ENCODE peak calls at places on chromosomes 12 and 14, in four cellular contexts. P is hippocampal formation; O is activated CD4-positive, alpha-beta T cell treated with anti-CD3 and anti-CD28 coated beads, Interleukin-2, amount 50 U/mL, for 24 hours; B is HEK293T. E is an unnamed sample.

GRCh38 chr12:78494911-78495310 is 369.7 kb upstream of the SYT1 start:
- DNase-seq in P (no peak), O (no peak), B (no peak), E (no peak)

GRCh38 chr14:75050852-75051555 is at the start of gene MLH3:
- DNase-seq in P (peak), O (peak), B (no peak), E (peak)

GRCh38 chr14:80522936-80523335 is 311.6 kb upstream of the DIO2 start:
- DNase-seq in P (no peak), O (no peak), B (no peak), E (no peak)

GRCh38 chr12:46436741-46437140 is 64.2 kb upstream of the SLC38A2 start:
- DNase-seq in P (no peak), O (no peak), B (no peak), E (no peak)

GRCh38 chr12:114254998-114255397 is 150.9 kb downstream of the TBX5 start:
- DNase-seq in P (no peak), O (no peak), B (no peak), E (no peak)

GRCh38 chr12:38141861-38142260 is 174.7 kb upstream of the ALG10B start:
- DNase-seq in P (no peak), O (no peak), B (no peak), E (no peak)

GRCh38 chr14:93994919-93995682 is 2.0 kb upstream of the CCDC197 start:
- DNase-seq in P (no peak), O (peak), B (no peak), E (peak)

GRCh38 chr12:115752151-115752550 is 525.3 kb downstream of the MED13L start:
- DNase-seq in P (no peak), O (no peak), B (no peak), E (no peak)

GRCh38 chr12:93047118-93047517 is 118.0 kb upstream of the EEA1 start:
- DNase-seq in P (no peak), O (no peak), B (no peak), E (no peak)

GRCh38 chr12:3137268-3137761 is 60.1 kb downstream of the TSPAN9 start:
- DNase-seq in P (no peak), O (no peak), B (no peak), E (peak)

GRCh38 chr12:116922194-116922897 is 11.6 kb downstream of the FBXW8 start:
- DNase-seq in P (no peak), O (no peak), B (no peak), E (no peak)

GRCh38 chr12:131452444-131452860 is 258.4 kb upstream of the SFSWAP start:
- DNase-seq in P (no peak), O (no peak), B (peak), E (no peak)

GRCh38 chr12:41699658-41700057 is 445.0 kb downstream of the GXYLT1 start:
- DNase-seq in P (no peak), O (no peak), B (no peak), E (no peak)

GRCh38 chr12:88299567-88300101 is 157.5 kb downstream of the TMTC3 start:
- DNase-seq in P (no peak), O (peak), B (no peak), E (no peak)

GRCh38 chr14:93183596-93184317 is 940 bp downstream of the MOAP1 start:
- DNase-seq in P (no peak), O (no peak), B (no peak), E (no peak)

GRCh38 chr14:58866386-58866785 is 228.6 kb downstream of the DACT1 start:
- DNase-seq in P (no peak), O (no peak), B (no peak), E (no peak)

GRCh38 chr14:99430491-99430890 is 50.2 kb downstream of the SETD3 start:
- DNase-seq in P (no peak), O (no peak), B (peak), E (no peak)

GRCh38 chr12:102010265-102010994 is 51.4 kb downstream of the WASHC3 start:
- DNase-seq in P (no peak), O (no peak), B (no peak), E (no peak)

GRCh38 chr12:120496353-120497340 is 734 bp downstream of the DYNLL1 start:
- DNase-seq in P (peak), O (peak), B (peak), E (peak)

GRCh38 chr12:103698752-103699540 is 111.9 kb downstream of the STAB2 start:
- DNase-seq in P (no peak), O (no peak), B (no peak), E (no peak)

GRCh38 chr14:19823178-19823577 is 19.6 kb downstream of the OR4N2 start:
- DNase-seq in P (no peak), O (no peak), B (no peak), E (no peak)

GRCh38 chr12:105440037-105440664 is 109.7 kb downstream of the C12orf75 start:
- DNase-seq in P (no peak), O (no peak), B (no peak), E (no peak)

GRCh38 chr14:61315288-61315687 is 6.1 kb upstream of the PRKCH start:
- DNase-seq in P (no peak), O (no peak), B (no peak), E (peak)

GRCh38 chr12:8992086-8992409 is 2.7 kb downstream of the KLRG1 start:
- DNase-seq in P (no peak), O (no peak), B (no peak), E (no peak)

GRCh38 chr14:65531148-65531547 is 118.6 kb downstream of the FUT8 start:
- DNase-seq in P (no peak), O (no peak), B (no peak), E (no peak)

GRCh38 chr14:102951799-102952198 is 29.3 kb downstream of the AMN start:
- DNase-seq in P (no peak), O (no peak), B (no peak), E (no peak)

GRCh38 chr12:80938397-80938796 is 663 bp upstream of the LIN7A start:
- DNase-seq in P (no peak), O (no peak), B (no peak), E (no peak)

GRCh38 chr14:101473045-101473729 is 88.1 kb upstream of the DIO3 start:
- DNase-seq in P (no peak), O (no peak), B (no peak), E (no peak)

GRCh38 chr14:73124180-73124894 is 12.0 kb upstream of the PSEN1 start:
- DNase-seq in P (no peak), O (no peak), B (no peak), E (no peak)

GRCh38 chr12:70121562-70121961 is 121.7 kb upstream of the CNOT2 start:
- DNase-seq in P (no peak), O (no peak), B (no peak), E (no peak)

GRCh38 chr14:68922201-68922613 is 56.9 kb downstream of the ACTN1 start:
- DNase-seq in P (no peak), O (no peak), B (no peak), E (no peak)

GRCh38 chr12:66217342-66217929 is 28.4 kb downstream of the IRAK3 start:
- DNase-seq in P (no peak), O (no peak), B (no peak), E (no peak)

GRCh38 chr14:31897581-31898186 is 179.4 kb upstream of the ARHGAP5 start:
- DNase-seq in P (no peak), O (no peak), B (no peak), E (no peak)

GRCh38 chr14:106831322-106831720 is 1304.9 kb downstream of the TMEM121 start:
- DNase-seq in P (no peak), O (peak), B (no peak), E (no peak)

GRCh38 chr14:72518809-72519377 is 375.0 kb downstream of the DPF3 start:
- DNase-seq in P (no peak), O (peak), B (no peak), E (no peak)

GRCh38 chr12:69330475-69331473 is 17.4 kb upstream of the LYZ start:
- DNase-seq in P (no peak), O (peak), B (peak), E (no peak)

GRCh38 chr14:36646664-36647416 is 14.8 kb upstream of the PAX9 start:
- DNase-seq in P (no peak), O (no peak), B (no peak), E (peak)